ENCODE peak calls at places on chromosomes 13 and 19, in five cellular contexts. P, B, E, L and M are unnamed samples.

GRCh38 chr19:13838943-13839192 is 38.1 kb upstream of the NANOS3 start:
- DNase-seq in P (no peak), E (no peak), B (no peak), L (no peak), M (no peak)

GRCh38 chr19:44891016-44891882 is at the start of gene TOMM40:
- DNase-seq in P (no peak), E (no peak), B (no peak), L (peak), M (peak)

GRCh38 chr19:17005000-17005399 is 21.6 kb downstream of the CPAMD8 start:
- DNase-seq in L (no peak), P (no peak), B (no peak), E (no peak), M (no peak)

GRCh38 chr19:41877490-41877876 is 404 bp downstream of the CD79A start:
- DNase-seq in B (no peak), P (no peak), L (no peak), E (no peak), M (peak)

GRCh38 chr13:106616729-106617128 is 48.8 kb upstream of the ARGLU1 start:
- DNase-seq in P (no peak), B (no peak), L (no peak), E (no peak), M (no peak)

GRCh38 chr13:113794764-113795173 is 35.7 kb downstream of the TMEM255B start:
- DNase-seq in E (no peak), L (no peak), P (no peak), B (no peak), M (no peak)

GRCh38 chr19:47356900-47357299 is 7.8 kb downstream of the DHX34 start:
- DNase-seq in P (no peak), L (no peak), B (no peak), E (no peak), M (no peak)

GRCh38 chr13:43116242-43116641 is 92.9 kb downstream of the DNAJC15 start:
- DNase-seq in B (no peak), P (no peak), E (no peak), L (no peak), M (no peak)

GRCh38 chr13:110819203-110820014 is 95.5 kb downstream of the ANKRD10 start:
- DNase-seq in L (peak), E (peak), B (peak), P (peak), M (peak)

GRCh38 chr13:50685491-50685890 is 158.0 kb downstream of the DLEU7 start:
- DNase-seq in B (peak), E (no peak), P (no peak), L (no peak), M (peak)

GRCh38 chr19:32824136-32824835 is 45.3 kb downstream of the SLC7A9 start:
- DNase-seq in B (no peak), E (no peak), P (no peak), L (no peak), M (no peak)

GRCh38 chr19:2631213-2631821 is 71.2 kb downstream of the GNG7 start:
- DNase-seq in E (no peak), L (no peak), B (no peak), P (no peak), M (peak)

GRCh38 chr13:29758591-29759114 is 91.8 kb downstream of the UBL3 start:
- DNase-seq in P (no peak), E (no peak), L (peak), B (no peak), M (peak)

GRCh38 chr19:460877-461609 is at the start of gene SHC2:
- DNase-seq in B (peak), P (peak), E (no peak), L (no peak), M (no peak)